ENCODE peak calls at places on chromosomes 13 and 19, in eight cellular contexts. U is K562; K is body of pancreas; L is amniotic epithelial cell; R is activated naive CD4-positive, alpha-beta T cell; S is activated CD8-positive, alpha-beta T cell treated with anti-CD3 and anti-CD28 coated beads, Interleukin-2, amount 10 ng/mL, durations not matched to agents 7 days and 5 days; M is GM12865; G is NCI-H1092. Q is an unnamed sample.

GRCh38 chr13:93304134-93304533 is 77.5 kb downstream of the GPC6 start:
- DNase-seq in G (no peak), L (no peak), U (no peak), R (no peak), S (no peak), K (no peak), M (no peak), Q (no peak)

GRCh38 chr19:35369522-35369921 is 1.3 kb upstream of the GPR42 start:
- DNase-seq in R (no peak), S (no peak), M (no peak), G (no peak), K (no peak), L (no peak), U (no peak), Q (no peak)

GRCh38 chr19:50358483-50359431 is 6.7 kb downstream of the NAPSA start:
- DNase-seq in U (peak; percentile 96), G (peak; percentile 18), R (peak; percentile 66), M (peak; percentile 91), L (peak; percentile 17), K (peak; percentile 77), S (peak; percentile 77), Q (peak; percentile 71)

GRCh38 chr19:3358919-3359849 is 7.2 kb upstream of the NFIC start:
- DNase-seq in M (peak; percentile 82), K (peak; percentile 79), G (no peak), R (peak; percentile 28), L (no peak), S (peak; percentile 70), U (peak; percentile 95), Q (peak; percentile 83)

GRCh38 chr19:29860492-29860891 is 48.7 kb downstream of the CCNE1 start:
- DNase-seq in R (no peak), S (no peak), G (no peak), K (no peak), M (peak; percentile 44), L (no peak), U (peak; percentile 84), Q (no peak)

GRCh38 chr19:11375143-11375948 is 880 bp downstream of the SWSAP1 start:
- DNase-seq in L (no peak), S (peak; percentile 91), G (peak; percentile 26), R (peak; percentile 25), K (peak; percentile 64), M (peak; percentile 88), U (no peak), Q (peak; percentile 83)

GRCh38 chr19:4455742-4456565 is 1.6 kb downstream of the UBXN6 start:
- DNase-seq in G (peak; percentile 76), L (peak; percentile 92), R (no peak), M (no peak), K (peak; percentile 64), U (no peak), S (no peak), Q (no peak)

GRCh38 chr19:2495130-2495641 is 19.3 kb downstream of the GADD45B start:
- DNase-seq in L (peak; percentile 45), U (no peak), G (no peak), S (no peak), R (no peak), K (peak; percentile 94), M (no peak), Q (peak; percentile 87)

GRCh38 chr19:53947624-53948023 is 15.1 kb upstream of the CACNG8 start:
- DNase-seq in S (no peak), K (no peak), G (no peak), U (no peak), M (no peak), L (no peak), R (no peak), Q (no peak)

GRCh38 chr19:23991170-23991569 is 76.5 kb downstream of the ZNF726 start:
- DNase-seq in R (no peak), S (no peak), L (peak; percentile 3), K (peak; percentile 79), U (no peak), G (peak; percentile 20), M (no peak), Q (no peak)

GRCh38 chr19:39146686-39147450 is 21.3 kb downstream of the PAK4 start:
- DNase-seq in G (no peak), S (no peak), U (no peak), R (no peak), M (no peak), L (no peak), K (no peak), Q (no peak)

GRCh38 chr13:108176685-108177274 is 38.6 kb downstream of the LIG4 start:
- DNase-seq in G (peak; percentile 5), S (peak; percentile 54), L (peak; percentile 23), U (peak; percentile 29), K (peak; percentile 21), M (peak; percentile 34), R (peak; percentile 9), Q (no peak)

GRCh38 chr19:15181394-15181793 is 19.4 kb downstream of the NOTCH3 start:
- DNase-seq in S (no peak), M (no peak), U (no peak), R (no peak), K (no peak), G (no peak), L (no peak), Q (no peak)

GRCh38 chr13:34816543-34816942 is 125.5 kb upstream of the NBEA start:
- DNase-seq in M (no peak), R (no peak), G (no peak), U (no peak), L (no peak), K (no peak), S (no peak), Q (no peak)

GRCh38 chr13:30004204-30004603 is 153.8 kb upstream of the UBL3 start:
- DNase-seq in G (no peak), K (no peak), M (no peak), S (no peak), L (peak; percentile 66), R (no peak), U (no peak), Q (no peak)

GRCh38 chr13:101127741-101128353 is 288.5 kb downstream of the NALCN start:
- DNase-seq in L (peak; percentile 33), M (peak; percentile 44), U (peak; percentile 14), G (peak; percentile 25), K (peak; percentile 19), S (peak; percentile 37), R (no peak), Q (no peak)

GRCh38 chr19:3698386-3698950 is 1.8 kb downstream of the PIP5K1C start:
- DNase-seq in U (no peak), R (no peak), G (no peak), S (no peak), L (peak; percentile 44), M (peak; percentile 57), K (no peak), Q (no peak)

GRCh38 chr19:45098521-45099464 is 5.8 kb downstream of the PPP1R37 start:
- DNase-seq in M (no peak), L (peak; percentile 18), R (no peak), G (no peak), U (no peak), K (peak; percentile 49), S (no peak), Q (no peak)

GRCh38 chr13:78722700-78723099 is 63.7 kb upstream of the OBI1 start:
- DNase-seq in K (no peak), G (no peak), U (no peak), S (no peak), L (no peak), R (no peak), M (no peak), Q (no peak)

GRCh38 chr19:17488593-17489391 is 18.5 kb downstream of the SLC27A1 start:
- DNase-seq in U (peak; percentile 97), L (peak; percentile 33), M (peak; percentile 88), G (no peak), R (peak; percentile 24), K (peak; percentile 88), S (peak; percentile 89), Q (peak; percentile 69)

GRCh38 chr19:50496189-50497029 is 14.6 kb downstream of the JOSD2 start:
- DNase-seq in U (no peak), L (no peak), K (peak; percentile 60), G (no peak), M (no peak), R (no peak), S (no peak), Q (no peak)

GRCh38 chr19:7841751-7842660 is 12.0 kb downstream of the EVI5L start:
- DNase-seq in L (no peak), M (no peak), U (no peak), G (no peak), R (no peak), K (no peak), S (no peak), Q (no peak)